ENCODE peak calls at places on chromosomes 16 and 17, in ten cellular contexts. One of them, this sample, is unnamed.
A peak's percentile ranks its signal among the peaks of the same experiment; 100 is the strongest.

GRCh38 chr16:30778549-30779244 is 8.3 kb downstream of the ZNF629 start:
- DNase-seq in stimulated activated CD8-positive, alpha-beta memory T cell treated with anti-CD3 and anti-CD28 coated beads, Interleukin-4, amount 100 ng/mL, for 1 hour: no peak
- DNase-seq in adrenal gland: no peak
- DNase-seq in RPMI8226: no peak
- DNase-seq in COR-L47: no peak
- DNase-seq in uterus: no peak
- DNase-seq in mucosa of gallbladder: no peak
- DNase-seq in LNCaP clone FGC: no peak
- DNase-seq in T-helper 22 cell: no peak
- DNase-seq in GM13977: no peak
- DNase-seq in this sample: no peak

GRCh38 chr17:49071106-49071505 is 61.5 kb upstream of the B4GALNT2 start:
- DNase-seq in GM13977: no peak
- DNase-seq in mucosa of gallbladder: no peak
- DNase-seq in uterus: no peak
- DNase-seq in LNCaP clone FGC: no peak
- DNase-seq in COR-L47: no peak
- DNase-seq in stimulated activated CD8-positive, alpha-beta memory T cell treated with anti-CD3 and anti-CD28 coated beads, Interleukin-4, amount 100 ng/mL, for 1 hour: no peak
- DNase-seq in adrenal gland: no peak
- DNase-seq in T-helper 22 cell: no peak
- DNase-seq in RPMI8226: no peak
- DNase-seq in this sample: no peak

GRCh38 chr16:89565506-89566372 is 5.3 kb downstream of the RPL13 start:
- DNase-seq in uterus: no peak
- DNase-seq in T-helper 22 cell: peak; percentile 25
- DNase-seq in mucosa of gallbladder: peak; percentile 52
- DNase-seq in LNCaP clone FGC: peak; percentile 56
- DNase-seq in stimulated activated CD8-positive, alpha-beta memory T cell treated with anti-CD3 and anti-CD28 coated beads, Interleukin-4, amount 100 ng/mL, for 1 hour: no peak
- DNase-seq in GM13977: no peak
- DNase-seq in adrenal gland: peak; percentile 60
- DNase-seq in COR-L47: peak; percentile 39
- DNase-seq in RPMI8226: peak; percentile 66
- DNase-seq in this sample: no peak

GRCh38 chr17:79837888-79838540 is 1.2 kb downstream of the CBX4 start:
- DNase-seq in stimulated activated CD8-positive, alpha-beta memory T cell treated with anti-CD3 and anti-CD28 coated beads, Interleukin-4, amount 100 ng/mL, for 1 hour: no peak
- DNase-seq in COR-L47: no peak
- DNase-seq in LNCaP clone FGC: no peak
- DNase-seq in RPMI8226: peak; percentile 47
- DNase-seq in adrenal gland: peak; percentile 55
- DNase-seq in GM13977: no peak
- DNase-seq in uterus: no peak
- DNase-seq in mucosa of gallbladder: no peak
- DNase-seq in T-helper 22 cell: no peak
- DNase-seq in this sample: no peak

GRCh38 chr17:51166987-51167931 is 1.0 kb downstream of the NME2 start:
- DNase-seq in RPMI8226: peak; percentile 79
- DNase-seq in adrenal gland: peak; percentile 61
- DNase-seq in stimulated activated CD8-positive, alpha-beta memory T cell treated with anti-CD3 and anti-CD28 coated beads, Interleukin-4, amount 100 ng/mL, for 1 hour: peak; percentile 18
- DNase-seq in uterus: peak; percentile 48
- DNase-seq in GM13977: peak; percentile 90
- DNase-seq in mucosa of gallbladder: peak; percentile 19
- DNase-seq in COR-L47: peak; percentile 52
- DNase-seq in LNCaP clone FGC: no peak
- DNase-seq in T-helper 22 cell: peak; percentile 29
- DNase-seq in this sample: peak; percentile 33

GRCh38 chr16:52103791-52104190 is 443.2 kb downstream of the TOX3 start:
- DNase-seq in COR-L47: no peak
- DNase-seq in stimulated activated CD8-positive, alpha-beta memory T cell treated with anti-CD3 and anti-CD28 coated beads, Interleukin-4, amount 100 ng/mL, for 1 hour: no peak
- DNase-seq in GM13977: no peak
- DNase-seq in LNCaP clone FGC: no peak
- DNase-seq in adrenal gland: no peak
- DNase-seq in T-helper 22 cell: no peak
- DNase-seq in mucosa of gallbladder: no peak
- DNase-seq in uterus: no peak
- DNase-seq in RPMI8226: no peak
- DNase-seq in this sample: no peak

GRCh38 chr17:3539881-3540540 is 17.6 kb downstream of the TRPV3 start:
- DNase-seq in COR-L47: no peak
- DNase-seq in uterus: no peak
- DNase-seq in mucosa of gallbladder: no peak
- DNase-seq in LNCaP clone FGC: no peak
- DNase-seq in GM13977: no peak
- DNase-seq in adrenal gland: no peak
- DNase-seq in RPMI8226: no peak
- DNase-seq in stimulated activated CD8-positive, alpha-beta memory T cell treated with anti-CD3 and anti-CD28 coated beads, Interleukin-4, amount 100 ng/mL, for 1 hour: no peak
- DNase-seq in T-helper 22 cell: no peak
- DNase-seq in this sample: no peak

GRCh38 chr17:3590231-3590630 is 19.0 kb downstream of the TRPV1 start:
- DNase-seq in stimulated activated CD8-positive, alpha-beta memory T cell treated with anti-CD3 and anti-CD28 coated beads, Interleukin-4, amount 100 ng/mL, for 1 hour: no peak
- DNase-seq in uterus: no peak
- DNase-seq in RPMI8226: no peak
- DNase-seq in mucosa of gallbladder: no peak
- DNase-seq in GM13977: no peak
- DNase-seq in COR-L47: no peak
- DNase-seq in adrenal gland: no peak
- DNase-seq in LNCaP clone FGC: no peak
- DNase-seq in T-helper 22 cell: no peak
- DNase-seq in this sample: no peak

This sample was measured in H4.